ENCODE peak calls at places on chromosomes 1 and 21, in ten cellular contexts. One of them, this sample, is unnamed.

GRCh38 chr1:180136311-180136967 is 18.2 kb upstream of the QSOX1 start:
- DNase-seq in AG20443: no peak
- DNase-seq in NCI-H345: no peak
- DNase-seq in NCI-H146: no peak
- DNase-seq in mesothelial cell of epicardium: no peak
- DNase-seq in astrocyte of the cerebellum: no peak
- DNase-seq in KBM-7: no peak
- DNase-seq in stimulated activated CD4-positive, alpha-beta T cell treated with anti-CD3 and anti-CD28 coated beads, Interleukin-1b, Interleukin-23, amount 100 ng/mL, for 24 hours: no peak
- DNase-seq in left ventricle myocardium inferior: no peak
- DNase-seq in adrenal gland: no peak
- DNase-seq in this sample: peak; percentile 13

GRCh38 chr1:235923466-235924008 is 56.8 kb upstream of the LYST start:
- DNase-seq in mesothelial cell of epicardium: no peak
- DNase-seq in AG20443: no peak
- DNase-seq in astrocyte of the cerebellum: no peak
- DNase-seq in left ventricle myocardium inferior: no peak
- DNase-seq in KBM-7: no peak
- DNase-seq in NCI-H345: peak; percentile 71
- DNase-seq in NCI-H146: peak; percentile 85
- DNase-seq in adrenal gland: no peak
- DNase-seq in stimulated activated CD4-positive, alpha-beta T cell treated with anti-CD3 and anti-CD28 coated beads, Interleukin-1b, Interleukin-23, amount 100 ng/mL, for 24 hours: no peak
- DNase-seq in this sample: no peak

GRCh38 chr21:43640437-43640836 is 18.9 kb downstream of the HSF2BP start:
- DNase-seq in left ventricle myocardium inferior: no peak
- DNase-seq in NCI-H146: no peak
- DNase-seq in mesothelial cell of epicardium: no peak
- DNase-seq in astrocyte of the cerebellum: no peak
- DNase-seq in NCI-H345: no peak
- DNase-seq in stimulated activated CD4-positive, alpha-beta T cell treated with anti-CD3 and anti-CD28 coated beads, Interleukin-1b, Interleukin-23, amount 100 ng/mL, for 24 hours: no peak
- DNase-seq in AG20443: no peak
- DNase-seq in KBM-7: no peak
- DNase-seq in adrenal gland: no peak
- DNase-seq in this sample: no peak

GRCh38 chr1:232428036-232428600 is 201.8 kb downstream of the SIPA1L2 start:
- DNase-seq in NCI-H345: no peak
- DNase-seq in left ventricle myocardium inferior: no peak
- DNase-seq in astrocyte of the cerebellum: no peak
- DNase-seq in adrenal gland: no peak
- DNase-seq in AG20443: no peak
- DNase-seq in mesothelial cell of epicardium: no peak
- DNase-seq in KBM-7: no peak
- DNase-seq in NCI-H146: no peak
- DNase-seq in stimulated activated CD4-positive, alpha-beta T cell treated with anti-CD3 and anti-CD28 coated beads, Interleukin-1b, Interleukin-23, amount 100 ng/mL, for 24 hours: no peak
- DNase-seq in this sample: no peak

GRCh38 chr1:21244986-21245687 is 45.1 kb downstream of the ECE1 start:
- DNase-seq in AG20443: no peak
- DNase-seq in NCI-H345: no peak
- DNase-seq in stimulated activated CD4-positive, alpha-beta T cell treated with anti-CD3 and anti-CD28 coated beads, Interleukin-1b, Interleukin-23, amount 100 ng/mL, for 24 hours: no peak
- DNase-seq in KBM-7: no peak
- DNase-seq in adrenal gland: no peak
- DNase-seq in NCI-H146: no peak
- DNase-seq in mesothelial cell of epicardium: no peak
- DNase-seq in astrocyte of the cerebellum: no peak
- DNase-seq in left ventricle myocardium inferior: no peak
- DNase-seq in this sample: no peak

GRCh38 chr1:22039594-22040347 is 12.7 kb upstream of the CDC42 start:
- DNase-seq in left ventricle myocardium inferior: peak; percentile 69
- DNase-seq in astrocyte of the cerebellum: no peak
- DNase-seq in KBM-7: peak; percentile 96
- DNase-seq in NCI-H146: peak; percentile 58
- DNase-seq in AG20443: peak; percentile 65
- DNase-seq in mesothelial cell of epicardium: no peak
- DNase-seq in stimulated activated CD4-positive, alpha-beta T cell treated with anti-CD3 and anti-CD28 coated beads, Interleukin-1b, Interleukin-23, amount 100 ng/mL, for 24 hours: no peak
- DNase-seq in NCI-H345: peak; percentile 38
- DNase-seq in adrenal gland: no peak
- DNase-seq in this sample: peak; percentile 99

GRCh38 chr1:231856426-231856825 is 229.8 kb downstream of the DISC1 start:
- DNase-seq in astrocyte of the cerebellum: no peak
- DNase-seq in NCI-H146: no peak
- DNase-seq in adrenal gland: no peak
- DNase-seq in mesothelial cell of epicardium: no peak
- DNase-seq in left ventricle myocardium inferior: no peak
- DNase-seq in AG20443: no peak
- DNase-seq in KBM-7: no peak
- DNase-seq in stimulated activated CD4-positive, alpha-beta T cell treated with anti-CD3 and anti-CD28 coated beads, Interleukin-1b, Interleukin-23, amount 100 ng/mL, for 24 hours: no peak
- DNase-seq in NCI-H345: no peak
- DNase-seq in this sample: no peak

GRCh38 chr1:200415693-200416593 is 6.1 kb upstream of the ZNF281 start:
- DNase-seq in astrocyte of the cerebellum: peak; percentile 90
- DNase-seq in left ventricle myocardium inferior: no peak
- DNase-seq in NCI-H146: no peak
- DNase-seq in adrenal gland: peak; percentile 58
- DNase-seq in NCI-H345: no peak
- DNase-seq in KBM-7: no peak
- DNase-seq in AG20443: peak; percentile 85
- DNase-seq in mesothelial cell of epicardium: no peak
- DNase-seq in stimulated activated CD4-positive, alpha-beta T cell treated with anti-CD3 and anti-CD28 coated beads, Interleukin-1b, Interleukin-23, amount 100 ng/mL, for 24 hours: no peak
- DNase-seq in this sample: no peak

GRCh38 chr1:3278416-3279181 is 175.9 kb upstream of the ARHGEF16 start:
- DNase-seq in stimulated activated CD4-positive, alpha-beta T cell treated with anti-CD3 and anti-CD28 coated beads, Interleukin-1b, Interleukin-23, amount 100 ng/mL, for 24 hours: no peak
- DNase-seq in KBM-7: no peak
- DNase-seq in mesothelial cell of epicardium: no peak
- DNase-seq in astrocyte of the cerebellum: no peak
- DNase-seq in left ventricle myocardium inferior: no peak
- DNase-seq in NCI-H345: no peak
- DNase-seq in AG20443: no peak
- DNase-seq in NCI-H146: no peak
- DNase-seq in adrenal gland: no peak
- DNase-seq in this sample: no peak

This sample was measured in MV-4-11.